ENCODE peak calls at places on chromosomes 4 and X, in four cellular contexts. Z, X, N and T are unnamed samples.

GRCh38 chr4:138035781-138036258 is 206.3 kb downstream of the SLC7A11 start:
- DNase-seq in Z (peak), X (peak), N (peak), T (peak)

GRCh38 chr4:123266221-123266620 is 130.4 kb upstream of the SPRY1 start:
- DNase-seq in Z (no peak), X (no peak), N (no peak), T (no peak)

GRCh38 chr4:174674305-174674840 is 152.1 kb upstream of the HPGD start:
- DNase-seq in Z (no peak), X (peak), N (no peak), T (peak)

GRCh38 chrX:153726286-153727107 is 1.8 kb downstream of the ABCD1 start:
- DNase-seq in Z (peak), X (peak), N (peak), T (peak)

GRCh38 chr4:105741548-105741947 is 33.0 kb downstream of the GSTCD start:
- DNase-seq in Z (no peak), X (no peak), N (no peak), T (no peak)

GRCh38 chr4:128716325-128716724 is 93.2 kb upstream of the JADE1 start:
- DNase-seq in Z (no peak), X (no peak), N (no peak), T (no peak)

GRCh38 chr4:186554890-186555827 is at the start of gene MTNR1A:
- DNase-seq in Z (peak), X (peak), N (no peak), T (peak)

GRCh38 chr4:90958256-90958895 is 831.2 kb downstream of the CCSER1 start:
- DNase-seq in Z (no peak), X (peak), N (no peak), T (peak)

GRCh38 chr4:98363431-98363830 is 102.2 kb downstream of the RAP1GDS1 start:
- DNase-seq in Z (no peak), X (no peak), N (no peak), T (no peak)

GRCh38 chrX:13430136-13430827 is 110.4 kb upstream of the ATXN3L start:
- DNase-seq in Z (no peak), X (peak), N (no peak), T (no peak)

GRCh38 chr4:99179626-99180025 is 35.5 kb upstream of the ADH4 start:
- DNase-seq in Z (no peak), X (no peak), N (no peak), T (no peak)

GRCh38 chr4:158729716-158730559 is 6.7 kb upstream of the PPID start:
- DNase-seq in Z (peak), X (peak), N (peak), T (peak)

GRCh38 chrX:127726227-127726626 is 326.0 kb downstream of the ACTRT1 start:
- DNase-seq in Z (no peak), X (no peak), N (no peak), T (no peak)

GRCh38 chr4:39233114-39233513 is 50.8 kb downstream of the WDR19 start:
- DNase-seq in Z (no peak), X (no peak), N (peak), T (no peak)

GRCh38 chrX:19689170-19689814 is 174.0 kb upstream of the MAP3K15 start:
- DNase-seq in Z (no peak), X (no peak), N (no peak), T (no peak)

GRCh38 chrX:132488819-132489255 is at the start of gene MBNL3:
- DNase-seq in Z (peak), X (peak), N (peak), T (peak)

GRCh38 chrX:49174723-49175122 is 3.0 kb downstream of the PLP2 start:
- DNase-seq in Z (no peak), X (no peak), N (no peak), T (no peak)

GRCh38 chr4:128682942-128683666 is 126.4 kb upstream of the JADE1 start:
- DNase-seq in Z (peak), X (no peak), N (no peak), T (no peak)

GRCh38 chr4:152997235-152997735 is 61.2 kb downstream of the FHDC1 start:
- DNase-seq in Z (no peak), X (no peak), N (no peak), T (no peak)

GRCh38 chrX:4710618-4711433 is 997.4 kb upstream of the PRKX start:
- DNase-seq in Z (peak), X (peak), N (peak), T (peak)

GRCh38 chrX:15216280-15216679 is 53.6 kb downstream of the ASB9 start:
- DNase-seq in Z (no peak), X (no peak), N (no peak), T (no peak)

GRCh38 chr4:8704632-8705031 is 112.1 kb downstream of the CPZ start:
- DNase-seq in Z (no peak), X (no peak), N (no peak), T (no peak)

GRCh38 chrX:132533409-132533808 is 44.6 kb upstream of the MBNL3 start:
- DNase-seq in Z (no peak), X (no peak), N (peak), T (no peak)

GRCh38 chr4:119132306-119132705 is 3.3 kb upstream of the MYOZ2 start:
- DNase-seq in Z (no peak), X (peak), N (no peak), T (no peak)

GRCh38 chr4:170090667-170091052 is 904 bp upstream of the AADAT start:
- DNase-seq in Z (no peak), X (peak), N (no peak), T (no peak)

GRCh38 chr4:63717384-63717783 is 691.9 kb downstream of the TECRL start:
- DNase-seq in Z (peak), X (no peak), N (peak), T (peak)

GRCh38 chr4:88846232-88846790 is 148.7 kb upstream of the NAP1L5 start:
- DNase-seq in Z (no peak), X (no peak), N (peak), T (no peak)

GRCh38 chrX:51891821-51892551 is 1.4 kb upstream of the MAGED1 start:
- DNase-seq in Z (peak), X (peak), N (no peak), T (peak)

GRCh38 chr4:30719363-30720020 is 677 bp upstream of the PCDH7 start:
- DNase-seq in Z (peak), X (peak), N (no peak), T (peak)

GRCh38 chr4:109294006-109294405 is 8.5 kb downstream of the COL25A1 start:
- DNase-seq in Z (peak), X (no peak), N (peak), T (peak)

GRCh38 chr4:38313999-38314561 is 349.9 kb upstream of the KLF3 start:
- DNase-seq in Z (no peak), X (peak), N (no peak), T (peak)

GRCh38 chrX:129706395-129707072 is 32.2 kb upstream of the XPNPEP2 start:
- DNase-seq in Z (no peak), X (no peak), N (no peak), T (no peak)

GRCh38 chrX:47145408-47146120 is 543 bp downstream of the RBM10 start:
- DNase-seq in Z (no peak), X (no peak), N (no peak), T (no peak)

GRCh38 chrX:133980832-133981588 is 4.4 kb downstream of the GPC3 start:
- DNase-seq in Z (peak), X (no peak), N (no peak), T (no peak)

GRCh38 chr4:76301068-76301774 is 5.3 kb upstream of the STBD1 start:
- DNase-seq in Z (no peak), X (peak), N (peak), T (peak)

GRCh38 chrX:148382983-148383382 is 117.4 kb upstream of the AFF2 start:
- DNase-seq in Z (peak), X (no peak), N (no peak), T (no peak)

GRCh38 chrX:131944936-131945902 is 77.9 kb upstream of the STK26 start:
- DNase-seq in Z (no peak), X (no peak), N (no peak), T (no peak)

GRCh38 chrX:70042399-70043371 is 7.1 kb downstream of the AWAT2 start:
- DNase-seq in Z (no peak), X (no peak), N (peak), T (no peak)

GRCh38 chrX:28391528-28391927 is 195.7 kb upstream of the IL1RAPL1 start:
- DNase-seq in Z (no peak), X (peak), N (no peak), T (no peak)

GRCh38 chr4:13985824-13986223 is 358.3 kb upstream of the BOD1L1 start:
- DNase-seq in Z (no peak), X (peak), N (no peak), T (no peak)
- H3K4me2 ChIP-seq in Z (no peak), X (peak), N (no peak), T (no peak)

DNA sequence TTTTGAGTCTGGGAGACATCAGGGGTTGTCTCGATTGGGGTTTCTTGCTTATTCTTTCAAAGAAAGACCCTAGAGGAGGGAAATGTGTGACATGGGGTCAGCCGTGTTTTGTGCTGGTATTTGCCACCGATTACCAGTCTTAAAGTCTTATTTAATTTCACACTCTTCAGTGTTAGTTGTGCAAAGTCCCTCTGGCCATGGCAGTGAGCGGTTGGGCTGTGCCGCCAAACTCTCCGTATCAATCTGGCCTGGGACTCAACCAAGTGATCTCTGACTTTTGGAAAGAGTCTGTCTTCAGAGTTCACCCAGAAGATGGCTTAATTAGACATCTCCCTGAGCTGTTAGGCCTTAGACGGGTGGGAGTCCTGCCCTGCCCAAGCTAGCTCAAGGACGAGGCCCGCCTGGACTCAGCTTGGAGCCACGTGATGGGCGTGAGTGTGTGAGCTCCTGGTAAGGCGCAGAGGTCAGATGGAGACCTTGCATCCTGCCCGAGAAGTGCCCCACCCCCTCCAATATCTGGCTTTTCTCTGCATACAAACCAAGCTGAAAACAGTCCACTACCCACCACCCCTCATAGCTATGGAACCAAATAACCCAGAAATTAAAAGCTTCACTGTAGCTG is 3.8 kb upstream of the PITX2 start:
- DNase-seq in Z (no peak), X (no peak), N (no peak), T (no peak)
- TF ChIP-seq EZH2 in Z (no peak), X (no peak), N (no peak), T (no peak)

DNA sequence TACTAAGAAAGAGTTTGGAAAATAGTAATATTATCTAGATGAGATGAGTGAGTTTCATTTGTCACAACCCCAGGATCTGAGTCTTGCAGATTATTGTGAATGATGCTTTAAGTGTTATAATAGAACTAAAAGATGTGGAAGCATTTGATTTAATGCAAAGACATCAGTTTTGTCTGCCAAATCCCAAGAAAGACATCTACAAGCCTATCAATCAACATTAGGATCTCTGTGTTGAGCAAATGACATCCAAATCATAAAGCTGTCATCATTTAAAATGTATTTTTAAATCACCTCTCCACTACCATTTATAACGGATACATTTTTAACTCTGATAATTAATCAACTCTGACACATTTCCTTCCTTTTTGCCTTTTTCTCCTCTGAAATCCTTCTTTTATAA is 310.8 kb upstream of the SLIT2 start:
- DNase-seq in Z (no peak), X (no peak), N (no peak), T (no peak)
- H3K4me2 ChIP-seq in Z (no peak), X (no peak), N (no peak), T (no peak)

DNA sequence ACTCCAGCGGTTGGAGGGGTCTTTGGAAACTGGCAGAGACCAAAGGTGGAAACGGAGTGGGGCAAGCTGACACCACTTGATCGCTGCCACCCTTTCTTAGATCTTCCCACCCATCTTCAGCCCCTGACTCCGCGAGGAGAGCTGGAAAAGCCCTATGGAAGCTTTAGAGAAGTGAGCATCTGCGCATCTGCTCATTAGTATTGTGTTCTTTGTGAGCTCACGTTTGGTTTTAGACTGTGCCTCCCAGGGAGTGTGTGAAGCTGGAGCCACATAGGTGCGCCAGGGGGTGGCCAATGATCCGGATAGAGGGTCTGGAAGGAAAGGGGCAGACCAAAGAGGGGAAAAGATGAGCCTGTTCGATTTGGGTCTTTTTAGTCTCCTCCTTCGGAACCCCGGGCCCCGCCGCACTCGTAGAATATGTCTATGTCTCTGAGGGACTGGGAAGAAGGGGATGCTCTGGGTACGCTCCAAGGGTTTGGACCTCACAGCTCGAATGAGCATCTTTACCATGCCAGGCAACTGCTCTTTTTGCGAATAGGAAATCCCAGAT is 564 bp upstream of the DKK2 start:
- DNase-seq in Z (peak), X (no peak), N (no peak), T (peak)
- TF ChIP-seq EZH2 in Z (no peak), X (peak), N (no peak), T (no peak)